ENCODE peak calls at places on chromosomes 4 and X, in five cellular contexts. One of them, this sample, is unnamed.

GRCh38 chrX:27680726-27681125 is 90.6 kb downstream of the DCAF8L2 start:
- DNase-seq in GM12865: no peak
- DNase-seq in psoas muscle: no peak
- DNase-seq in lower lobe of right lung: no peak
- DNase-seq in foreskin fibroblast: no peak
- DNase-seq in this sample: no peak

GRCh38 chr4:167964766-167965373 is 127.5 kb upstream of the ANXA10 start:
- DNase-seq in foreskin fibroblast: peak; percentile 1
- DNase-seq in GM12865: no peak
- DNase-seq in lower lobe of right lung: no peak
- DNase-seq in psoas muscle: no peak
- DNase-seq in this sample: no peak

GRCh38 chrX:107742754-107743191 is 32.8 kb downstream of the TSC22D3 start:
- DNase-seq in GM12865: no peak
- DNase-seq in psoas muscle: peak; percentile 68
- DNase-seq in foreskin fibroblast: no peak
- DNase-seq in lower lobe of right lung: no peak
- DNase-seq in this sample: no peak

GRCh38 chrX:952816-953215 is 259.6 kb downstream of the CRLF2 start:
- DNase-seq in foreskin fibroblast: no peak
- DNase-seq in GM12865: no peak
- DNase-seq in lower lobe of right lung: no peak
- DNase-seq in psoas muscle: no peak
- DNase-seq in this sample: no peak

GRCh38 chr4:105937759-105938158 is 42.5 kb downstream of the NPNT start:
- DNase-seq in lower lobe of right lung: no peak
- DNase-seq in foreskin fibroblast: no peak
- DNase-seq in psoas muscle: no peak
- DNase-seq in GM12865: no peak
- DNase-seq in this sample: no peak

GRCh38 chrX:49282647-49283011 is 13.0 kb downstream of the PPP1R3F start:
- DNase-seq in psoas muscle: no peak
- DNase-seq in foreskin fibroblast: peak; percentile 11
- DNase-seq in GM12865: no peak
- DNase-seq in lower lobe of right lung: no peak
- DNase-seq in this sample: no peak

GRCh38 chrX:118231464-118231863 is 114.4 kb upstream of the WDR44 start:
- DNase-seq in GM12865: no peak
- DNase-seq in foreskin fibroblast: no peak
- DNase-seq in psoas muscle: no peak
- DNase-seq in lower lobe of right lung: no peak
- DNase-seq in this sample: no peak

GRCh38 chr4:1541449-1542225 is 135.4 kb upstream of the NKX1-1 start:
- DNase-seq in psoas muscle: peak; percentile 47
- DNase-seq in GM12865: no peak
- DNase-seq in foreskin fibroblast: no peak
- DNase-seq in lower lobe of right lung: no peak
- DNase-seq in this sample: no peak

GRCh38 chrX:37776283-37776986 is 3.4 kb upstream of the CYBB start:
- DNase-seq in foreskin fibroblast: no peak
- DNase-seq in lower lobe of right lung: no peak
- DNase-seq in psoas muscle: no peak
- DNase-seq in GM12865: peak; percentile 56
- DNase-seq in this sample: no peak

GRCh38 chrX:107506596-107507031 is 57.2 kb downstream of the FRMPD3 start:
- DNase-seq in foreskin fibroblast: no peak
- DNase-seq in GM12865: no peak
- DNase-seq in psoas muscle: no peak
- DNase-seq in lower lobe of right lung: no peak
- DNase-seq in this sample: no peak

GRCh38 chrX:153687121-153688039 is at the start of gene SLC6A8:
- DNase-seq in lower lobe of right lung: peak; percentile 65
- DNase-seq in GM12865: peak; percentile 40
- DNase-seq in foreskin fibroblast: peak; percentile 50
- DNase-seq in psoas muscle: peak; percentile 88
- DNase-seq in this sample: no peak

GRCh38 chrX:63250253-63250868 is 100.8 kb downstream of the SPIN4 start:
- DNase-seq in psoas muscle: no peak
- DNase-seq in foreskin fibroblast: peak; percentile 45
- DNase-seq in GM12865: peak; percentile 86
- DNase-seq in lower lobe of right lung: no peak
- DNase-seq in this sample: peak; percentile 28

GRCh38 chrX:72316408-72317079 is 10.8 kb upstream of the CITED1 start:
- DNase-seq in lower lobe of right lung: no peak
- DNase-seq in psoas muscle: no peak
- DNase-seq in foreskin fibroblast: no peak
- DNase-seq in GM12865: no peak
- DNase-seq in this sample: no peak

GRCh38 chr4:116632269-116632668 is 453.1 kb downstream of the TRAM1L1 start:
- DNase-seq in psoas muscle: no peak
- DNase-seq in lower lobe of right lung: no peak
- DNase-seq in GM12865: no peak
- DNase-seq in foreskin fibroblast: no peak
- DNase-seq in this sample: no peak
- H3K4me3 ChIP-seq in psoas muscle: no peak overlapping the region
- H3K4me3 ChIP-seq in lower lobe of right lung: no peak overlapping the region
- H3K4me3 ChIP-seq in GM12865: no peak overlapping the region
- H3K4me3 ChIP-seq in foreskin fibroblast: no peak overlapping the region
- H3K4me3 ChIP-seq in this sample: no peak overlapping the region

DNA sequence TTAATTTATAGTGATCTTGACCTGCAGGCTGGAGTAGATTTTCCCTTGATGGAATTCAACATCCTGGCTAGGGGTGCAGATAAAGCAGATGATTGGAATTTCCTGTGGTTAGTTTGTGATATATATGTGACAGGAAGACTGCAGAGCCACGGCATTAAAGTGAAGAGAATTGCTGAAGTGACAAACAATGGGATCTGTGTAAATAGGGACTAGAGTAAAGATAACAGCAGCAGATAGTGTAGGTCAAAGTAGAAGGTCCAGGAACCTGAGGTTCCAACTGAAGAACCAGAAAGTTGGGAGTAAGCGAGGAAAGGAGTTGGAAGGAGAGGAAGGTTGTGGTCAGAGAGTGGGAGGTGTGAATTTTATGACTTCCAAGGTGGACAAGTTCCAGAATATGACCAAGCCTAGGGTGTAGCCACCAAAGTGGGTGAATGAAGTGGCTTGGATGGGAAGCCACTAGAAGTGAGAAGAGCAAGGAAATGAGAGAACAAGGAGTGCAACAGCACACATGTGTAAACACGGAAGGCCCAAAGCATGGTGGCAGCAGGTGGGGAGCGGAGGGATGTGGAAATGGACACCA is 325.0 kb downstream of the RAB28 start:
- DNase-seq in lower lobe of right lung: no peak
- DNase-seq in foreskin fibroblast: no peak
- DNase-seq in psoas muscle: no peak
- DNase-seq in GM12865: no peak
- DNase-seq in this sample: no peak
- TF ChIP-seq CTCF in lower lobe of right lung: no peak
- TF ChIP-seq CTCF in foreskin fibroblast: no peak
- TF ChIP-seq CTCF in psoas muscle: no peak
- TF ChIP-seq CTCF in GM12865: no peak
- TF ChIP-seq CTCF in this sample: no peak

DNA sequence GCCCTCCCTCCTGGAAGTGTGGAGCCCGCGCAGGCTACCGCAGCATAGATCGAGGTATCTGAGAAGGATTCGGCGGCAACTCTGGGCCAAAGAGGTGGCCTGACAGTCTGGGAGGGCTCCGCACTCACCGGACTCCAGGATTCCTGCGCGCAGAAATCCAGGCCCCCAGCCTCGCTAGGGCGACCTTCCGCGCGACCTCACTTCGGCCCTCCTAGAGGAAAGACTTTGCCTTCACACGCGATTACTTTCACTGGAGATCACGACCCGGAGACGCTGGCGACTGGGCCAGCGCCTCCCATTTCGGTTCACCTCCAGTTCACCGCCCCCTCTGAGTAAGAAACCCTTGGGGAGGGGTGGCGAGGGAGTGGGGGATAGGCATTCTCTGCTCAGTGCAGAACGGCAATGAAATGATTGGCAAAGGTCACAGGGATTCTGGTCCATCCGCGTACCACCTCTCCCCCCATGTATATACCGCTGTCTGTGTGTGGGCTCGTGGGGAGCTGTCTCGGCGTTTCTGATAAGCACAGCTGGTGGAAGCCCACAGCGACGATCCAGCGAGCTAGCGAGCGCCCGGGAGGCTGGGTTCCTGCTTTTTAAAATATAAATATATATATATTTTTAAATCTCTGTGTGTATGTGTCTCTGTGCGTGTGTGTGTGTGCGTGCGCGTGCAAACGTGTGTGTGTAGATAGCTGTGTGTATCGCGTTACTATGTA is 2.5 kb downstream of the POU3F4 start:
- DNase-seq in GM12865: no peak
- DNase-seq in foreskin fibroblast: no peak
- DNase-seq in psoas muscle: no peak
- DNase-seq in lower lobe of right lung: no peak
- DNase-seq in this sample: no peak
- H3K4me3 ChIP-seq in GM12865: no peak overlapping the region
- H3K4me3 ChIP-seq in foreskin fibroblast: no peak overlapping the region
- H3K4me3 ChIP-seq in psoas muscle: no peak overlapping the region
- H3K4me3 ChIP-seq in lower lobe of right lung: no peak overlapping the region
- H3K4me3 ChIP-seq in this sample: no peak overlapping the region

GRCh38 chrX:13805241-13805640 is 11.7 kb downstream of the GPM6B start:
- DNase-seq in lower lobe of right lung: no peak
- DNase-seq in foreskin fibroblast: no peak
- DNase-seq in psoas muscle: no peak
- DNase-seq in GM12865: no peak
- DNase-seq in this sample: no peak
- TF ChIP-seq CTCF in lower lobe of right lung: no peak
- TF ChIP-seq CTCF in foreskin fibroblast: no peak
- TF ChIP-seq CTCF in psoas muscle: no peak
- TF ChIP-seq CTCF in GM12865: no peak
- TF ChIP-seq CTCF in this sample: no peak

GRCh38 chrX:130108647-130109428 is 1.5 kb downstream of the ELF4 start:
- DNase-seq in GM12865: peak; percentile 63
- DNase-seq in lower lobe of right lung: peak; percentile 72
- DNase-seq in foreskin fibroblast: no peak
- DNase-seq in psoas muscle: peak; percentile 69
- DNase-seq in this sample: no peak
- H3K4me3 ChIP-seq in GM12865: peak overlapping the region; percentile 84
- H3K4me3 ChIP-seq in lower lobe of right lung: peak overlapping the region; percentile 66
- H3K4me3 ChIP-seq in foreskin fibroblast: peak overlapping the region; percentile 67
- H3K4me3 ChIP-seq in psoas muscle: peak overlapping the region; percentile 61
- H3K4me3 ChIP-seq in this sample: peak overlapping the region; percentile 63

GRCh38 chrX:148588649-148589310 is 88.4 kb downstream of the AFF2 start:
- DNase-seq in GM12865: no peak
- DNase-seq in foreskin fibroblast: no peak
- DNase-seq in lower lobe of right lung: no peak
- DNase-seq in psoas muscle: no peak
- DNase-seq in this sample: no peak
- TF ChIP-seq CTCF in GM12865: no peak
- TF ChIP-seq CTCF in foreskin fibroblast: no peak
- TF ChIP-seq CTCF in lower lobe of right lung: no peak
- TF ChIP-seq CTCF in psoas muscle: no peak
- TF ChIP-seq CTCF in this sample: no peak

GRCh38 chr4:146121757-146122156 is 53.8 kb upstream of the LSM6 start:
- DNase-seq in lower lobe of right lung: no peak
- DNase-seq in psoas muscle: no peak
- DNase-seq in foreskin fibroblast: no peak
- DNase-seq in GM12865: no peak
- DNase-seq in this sample: no peak
- H3K4me3 ChIP-seq in lower lobe of right lung: no peak overlapping the region
- H3K4me3 ChIP-seq in psoas muscle: no peak overlapping the region
- H3K4me3 ChIP-seq in foreskin fibroblast: no peak overlapping the region
- H3K4me3 ChIP-seq in GM12865: no peak overlapping the region
- H3K4me3 ChIP-seq in this sample: no peak overlapping the region

GRCh38 chr4:177528620-177529019 is 86.4 kb upstream of the AGA start:
- DNase-seq in psoas muscle: no peak
- DNase-seq in lower lobe of right lung: no peak
- DNase-seq in foreskin fibroblast: no peak
- DNase-seq in GM12865: no peak
- DNase-seq in this sample: no peak
- TF ChIP-seq CTCF in psoas muscle: no peak
- TF ChIP-seq CTCF in lower lobe of right lung: no peak
- TF ChIP-seq CTCF in foreskin fibroblast: no peak
- TF ChIP-seq CTCF in GM12865: no peak
- TF ChIP-seq CTCF in this sample: no peak

GRCh38 chrX:102651968-102652744 is 873 bp downstream of the GPRASP1 start:
- DNase-seq in GM12865: no peak
- DNase-seq in psoas muscle: peak; percentile 51
- DNase-seq in foreskin fibroblast: peak; percentile 9
- DNase-seq in lower lobe of right lung: no peak
- DNase-seq in this sample: no peak
- H3K4me3 ChIP-seq in GM12865: no peak overlapping the region
- H3K4me3 ChIP-seq in psoas muscle: peak overlapping the region; percentile 70
- H3K4me3 ChIP-seq in foreskin fibroblast: peak overlapping the region; percentile 59
- H3K4me3 ChIP-seq in lower lobe of right lung: peak overlapping the region; percentile 61
- H3K4me3 ChIP-seq in this sample: peak overlapping the region; percentile 62

GRCh38 chr4:135731681-135732080 is 1530.1 kb upstream of the PABPC4L start:
- DNase-seq in psoas muscle: no peak
- DNase-seq in foreskin fibroblast: no peak
- DNase-seq in lower lobe of right lung: no peak
- DNase-seq in GM12865: no peak
- DNase-seq in this sample: no peak

GRCh38 chr4:135735543-135735942 is 1534.0 kb upstream of the PABPC4L start:
- DNase-seq in GM12865: no peak
- DNase-seq in lower lobe of right lung: no peak
- DNase-seq in psoas muscle: no peak
- DNase-seq in foreskin fibroblast: no peak
- DNase-seq in this sample: no peak

DNA sequence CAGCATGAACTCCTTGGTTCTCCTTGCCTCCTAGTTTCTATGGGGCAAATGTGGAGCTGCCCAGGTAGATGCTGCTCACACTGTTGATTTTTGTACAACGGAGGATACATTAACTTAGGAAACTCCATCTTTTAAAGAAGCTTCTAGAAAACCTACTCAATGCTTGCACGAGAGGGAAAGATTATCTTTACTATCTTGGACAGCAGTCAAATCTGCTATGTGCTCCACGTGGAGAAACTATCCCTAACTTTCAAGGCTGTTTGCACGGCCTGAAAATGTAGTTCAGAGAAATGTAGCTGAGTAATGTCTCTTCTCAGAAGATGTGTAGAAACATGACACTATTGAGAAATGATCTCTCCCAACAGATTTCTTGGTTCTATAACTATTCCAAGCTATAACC is 1530.9 kb upstream of the PABPC4L start:
- DNase-seq in lower lobe of right lung: no peak
- DNase-seq in GM12865: no peak
- DNase-seq in foreskin fibroblast: no peak
- DNase-seq in psoas muscle: no peak
- DNase-seq in this sample: no peak
- TF ChIP-seq CTCF in lower lobe of right lung: no peak
- TF ChIP-seq CTCF in GM12865: no peak
- TF ChIP-seq CTCF in foreskin fibroblast: no peak
- TF ChIP-seq CTCF in psoas muscle: no peak
- TF ChIP-seq CTCF in this sample: no peak